ENCODE peak calls at places on chromosomes 2 and 18, in seven cellular contexts. One of them, this sample, is unnamed.

GRCh38 chr2:211823886-211824479 is 714.6 kb downstream of the ERBB4 start:
- DNase-seq in GM12865: no peak
- DNase-seq in heart left ventricle: no peak
- DNase-seq in fibroblast of lung: no peak
- DNase-seq in fibroblast of pulmonary artery: no peak
- DNase-seq in breast epithelium: no peak
- DNase-seq in dorsolateral prefrontal cortex: no peak
- DNase-seq in this sample: no peak

GRCh38 chr2:38723173-38723572 is 28.0 kb downstream of the SRSF7 start:
- DNase-seq in GM12865: peak; percentile 88
- DNase-seq in dorsolateral prefrontal cortex: no peak
- DNase-seq in fibroblast of pulmonary artery: no peak
- DNase-seq in breast epithelium: no peak
- DNase-seq in fibroblast of lung: no peak
- DNase-seq in heart left ventricle: no peak
- DNase-seq in this sample: peak; percentile 90

GRCh38 chr2:84373391-84373790 is 85.7 kb downstream of the SUCLG1 start:
- DNase-seq in GM12865: no peak
- DNase-seq in fibroblast of lung: no peak
- DNase-seq in fibroblast of pulmonary artery: no peak
- DNase-seq in heart left ventricle: no peak
- DNase-seq in dorsolateral prefrontal cortex: no peak
- DNase-seq in breast epithelium: no peak
- DNase-seq in this sample: no peak

GRCh38 chr2:15049096-15049993 is 416.8 kb downstream of the LRATD1 start:
- DNase-seq in heart left ventricle: no peak
- DNase-seq in breast epithelium: no peak
- DNase-seq in fibroblast of lung: no peak
- DNase-seq in GM12865: no peak
- DNase-seq in dorsolateral prefrontal cortex: no peak
- DNase-seq in fibroblast of pulmonary artery: no peak
- DNase-seq in this sample: no peak

GRCh38 chr2:84830095-84830494 is 50.8 kb downstream of the TRABD2A start:
- DNase-seq in fibroblast of pulmonary artery: no peak
- DNase-seq in dorsolateral prefrontal cortex: peak; percentile 43
- DNase-seq in breast epithelium: no peak
- DNase-seq in heart left ventricle: peak; percentile 29
- DNase-seq in fibroblast of lung: no peak
- DNase-seq in GM12865: no peak
- DNase-seq in this sample: peak; percentile 23

GRCh38 chr2:121356058-121356640 is 71.1 kb upstream of the TFCP2L1 start:
- DNase-seq in fibroblast of lung: peak; percentile 80
- DNase-seq in GM12865: peak; percentile 61
- DNase-seq in breast epithelium: no peak
- DNase-seq in fibroblast of pulmonary artery: peak; percentile 82
- DNase-seq in dorsolateral prefrontal cortex: no peak
- DNase-seq in heart left ventricle: peak; percentile 29
- DNase-seq in this sample: no peak

GRCh38 chr18:36756262-36756661 is 72.5 kb downstream of the TPGS2 start:
- DNase-seq in fibroblast of pulmonary artery: peak; percentile 13
- DNase-seq in breast epithelium: no peak
- DNase-seq in heart left ventricle: no peak
- DNase-seq in fibroblast of lung: no peak
- DNase-seq in dorsolateral prefrontal cortex: no peak
- DNase-seq in GM12865: no peak
- DNase-seq in this sample: no peak

GRCh38 chr2:98474979-98475632 is 30.4 kb downstream of the INPP4A start:
- DNase-seq in breast epithelium: no peak
- DNase-seq in fibroblast of lung: no peak
- DNase-seq in fibroblast of pulmonary artery: no peak
- DNase-seq in dorsolateral prefrontal cortex: no peak
- DNase-seq in heart left ventricle: no peak
- DNase-seq in GM12865: no peak
- DNase-seq in this sample: no peak

GRCh38 chr18:13525381-13526029 is 200.9 kb downstream of the FAM210A start:
- DNase-seq in fibroblast of pulmonary artery: no peak
- DNase-seq in GM12865: no peak
- DNase-seq in breast epithelium: no peak
- DNase-seq in dorsolateral prefrontal cortex: no peak
- DNase-seq in heart left ventricle: no peak
- DNase-seq in fibroblast of lung: no peak
- DNase-seq in this sample: no peak

GRCh38 chr2:97726311-97727064 is 13.1 kb downstream of the ZAP70 start:
- DNase-seq in fibroblast of lung: peak; percentile 4
- DNase-seq in heart left ventricle: peak; percentile 75
- DNase-seq in fibroblast of pulmonary artery: peak; percentile 22
- DNase-seq in breast epithelium: no peak
- DNase-seq in dorsolateral prefrontal cortex: no peak
- DNase-seq in GM12865: no peak
- DNase-seq in this sample: no peak

GRCh38 chr2:195318440-195319111 is 338.4 kb upstream of the SLC39A10 start:
- DNase-seq in GM12865: peak; percentile 46
- DNase-seq in fibroblast of pulmonary artery: peak; percentile 63
- DNase-seq in heart left ventricle: peak; percentile 7
- DNase-seq in dorsolateral prefrontal cortex: no peak
- DNase-seq in breast epithelium: no peak
- DNase-seq in fibroblast of lung: peak; percentile 58
- DNase-seq in this sample: no peak

GRCh38 chr2:162609798-162610197 is 228.8 kb downstream of the KCNH7 start:
- DNase-seq in GM12865: no peak
- DNase-seq in dorsolateral prefrontal cortex: no peak
- DNase-seq in fibroblast of lung: no peak
- DNase-seq in heart left ventricle: no peak
- DNase-seq in fibroblast of pulmonary artery: no peak
- DNase-seq in breast epithelium: no peak
- DNase-seq in this sample: no peak

GRCh38 chr2:181517685-181518301 is 60.6 kb downstream of the ITGA4 start:
- DNase-seq in breast epithelium: no peak
- DNase-seq in heart left ventricle: no peak
- DNase-seq in GM12865: no peak
- DNase-seq in fibroblast of lung: no peak
- DNase-seq in fibroblast of pulmonary artery: peak; percentile 3
- DNase-seq in dorsolateral prefrontal cortex: no peak
- DNase-seq in this sample: no peak

GRCh38 chr2:18790465-18791171 is 201.2 kb upstream of the NT5C1B start:
- DNase-seq in GM12865: no peak
- DNase-seq in dorsolateral prefrontal cortex: no peak
- DNase-seq in heart left ventricle: no peak
- DNase-seq in breast epithelium: no peak
- DNase-seq in fibroblast of pulmonary artery: no peak
- DNase-seq in fibroblast of lung: peak; percentile 8
- DNase-seq in this sample: no peak

GRCh38 chr2:23327897-23328296 is 57.1 kb upstream of the KLHL29 start:
- DNase-seq in breast epithelium: no peak
- DNase-seq in fibroblast of lung: no peak
- DNase-seq in GM12865: no peak
- DNase-seq in dorsolateral prefrontal cortex: no peak
- DNase-seq in heart left ventricle: no peak
- DNase-seq in fibroblast of pulmonary artery: no peak
- DNase-seq in this sample: no peak

GRCh38 chr2:43441195-43441594 is 154.6 kb downstream of the THADA start:
- DNase-seq in GM12865: no peak
- DNase-seq in fibroblast of pulmonary artery: no peak
- DNase-seq in heart left ventricle: no peak
- DNase-seq in breast epithelium: no peak
- DNase-seq in dorsolateral prefrontal cortex: no peak
- DNase-seq in fibroblast of lung: no peak
- DNase-seq in this sample: no peak

GRCh38 chr2:156561326-156561725 is 125.1 kb downstream of the GPD2 start:
- DNase-seq in heart left ventricle: no peak
- DNase-seq in fibroblast of pulmonary artery: no peak
- DNase-seq in dorsolateral prefrontal cortex: no peak
- DNase-seq in breast epithelium: no peak
- DNase-seq in fibroblast of lung: no peak
- DNase-seq in GM12865: no peak
- DNase-seq in this sample: no peak

GRCh38 chr2:16591370-16591933 is 74.2 kb downstream of the CYRIA start:
- DNase-seq in GM12865: no peak
- DNase-seq in heart left ventricle: no peak
- DNase-seq in fibroblast of lung: no peak
- DNase-seq in dorsolateral prefrontal cortex: no peak
- DNase-seq in breast epithelium: no peak
- DNase-seq in fibroblast of pulmonary artery: no peak
- DNase-seq in this sample: no peak

GRCh38 chr2:129849559-129850160 is 129.8 kb upstream of the RAB6C start:
- DNase-seq in fibroblast of pulmonary artery: peak; percentile 90
- DNase-seq in dorsolateral prefrontal cortex: no peak
- DNase-seq in breast epithelium: no peak
- DNase-seq in heart left ventricle: no peak
- DNase-seq in GM12865: peak; percentile 80
- DNase-seq in fibroblast of lung: peak; percentile 86
- DNase-seq in this sample: no peak

GRCh38 chr2:203809084-203809521 is 58.5 kb upstream of the CTLA4 start:
- DNase-seq in breast epithelium: no peak
- DNase-seq in fibroblast of pulmonary artery: peak; percentile 81
- DNase-seq in GM12865: no peak
- DNase-seq in heart left ventricle: no peak
- DNase-seq in dorsolateral prefrontal cortex: no peak
- DNase-seq in fibroblast of lung: peak; percentile 45
- DNase-seq in this sample: no peak

GRCh38 chr2:133609664-133610063 is 41.4 kb upstream of the NCKAP5 start:
- DNase-seq in GM12865: no peak
- DNase-seq in fibroblast of pulmonary artery: no peak
- DNase-seq in fibroblast of lung: no peak
- DNase-seq in breast epithelium: no peak
- DNase-seq in heart left ventricle: no peak
- DNase-seq in dorsolateral prefrontal cortex: no peak
- DNase-seq in this sample: no peak

GRCh38 chr2:236286866-236287545 is 22.8 kb upstream of the ASB18 start:
- DNase-seq in fibroblast of pulmonary artery: no peak
- DNase-seq in fibroblast of lung: no peak
- DNase-seq in dorsolateral prefrontal cortex: no peak
- DNase-seq in GM12865: no peak
- DNase-seq in breast epithelium: no peak
- DNase-seq in heart left ventricle: no peak
- DNase-seq in this sample: no peak

GRCh38 chr18:32349728-32350395 is 120.8 kb downstream of the GAREM1 start:
- DNase-seq in fibroblast of pulmonary artery: peak; percentile 99
- DNase-seq in heart left ventricle: peak; percentile 78
- DNase-seq in breast epithelium: peak; percentile 63
- DNase-seq in dorsolateral prefrontal cortex: no peak
- DNase-seq in GM12865: no peak
- DNase-seq in fibroblast of lung: peak; percentile 98
- DNase-seq in this sample: peak; percentile 55

GRCh38 chr2:68124321-68124720 is 33.4 kb upstream of the PNO1 start:
- DNase-seq in GM12865: no peak
- DNase-seq in breast epithelium: no peak
- DNase-seq in dorsolateral prefrontal cortex: no peak
- DNase-seq in heart left ventricle: no peak
- DNase-seq in fibroblast of lung: peak; percentile 47
- DNase-seq in fibroblast of pulmonary artery: no peak
- DNase-seq in this sample: no peak

GRCh38 chr2:68121873-68122679 is 35.6 kb upstream of the PNO1 start:
- DNase-seq in fibroblast of lung: peak; percentile 89
- DNase-seq in breast epithelium: peak; percentile 91
- DNase-seq in dorsolateral prefrontal cortex: peak; percentile 83
- DNase-seq in GM12865: peak; percentile 91
- DNase-seq in fibroblast of pulmonary artery: peak; percentile 92
- DNase-seq in heart left ventricle: peak; percentile 80
- DNase-seq in this sample: peak; percentile 53

GRCh38 chr2:68119504-68119903 is 38.2 kb upstream of the PNO1 start:
- DNase-seq in heart left ventricle: no peak
- DNase-seq in fibroblast of lung: no peak
- DNase-seq in breast epithelium: no peak
- DNase-seq in GM12865: no peak
- DNase-seq in dorsolateral prefrontal cortex: no peak
- DNase-seq in fibroblast of pulmonary artery: no peak
- DNase-seq in this sample: no peak

GRCh38 chr2:68125821-68126220 is 31.9 kb upstream of the PNO1 start:
- DNase-seq in GM12865: no peak
- DNase-seq in heart left ventricle: no peak
- DNase-seq in dorsolateral prefrontal cortex: no peak
- DNase-seq in fibroblast of lung: peak; percentile 19
- DNase-seq in breast epithelium: no peak
- DNase-seq in fibroblast of pulmonary artery: no peak
- DNase-seq in this sample: no peak

GRCh38 chr2:68122680-68122964 is 35.1 kb upstream of the PNO1 start:
- DNase-seq in heart left ventricle: no peak
- DNase-seq in dorsolateral prefrontal cortex: no peak
- DNase-seq in fibroblast of pulmonary artery: no peak
- DNase-seq in GM12865: no peak
- DNase-seq in fibroblast of lung: no peak
- DNase-seq in breast epithelium: no peak
- DNase-seq in this sample: no peak
- TF ChIP-seq CTCF in heart left ventricle: no peak
- TF ChIP-seq CTCF in dorsolateral prefrontal cortex: peak; percentile 28
- TF ChIP-seq CTCF in fibroblast of pulmonary artery: no peak
- TF ChIP-seq CTCF in GM12865: no peak
- TF ChIP-seq CTCF in fibroblast of lung: no peak
- TF ChIP-seq CTCF in breast epithelium: no peak
- TF ChIP-seq CTCF in this sample: no peak

DNA sequence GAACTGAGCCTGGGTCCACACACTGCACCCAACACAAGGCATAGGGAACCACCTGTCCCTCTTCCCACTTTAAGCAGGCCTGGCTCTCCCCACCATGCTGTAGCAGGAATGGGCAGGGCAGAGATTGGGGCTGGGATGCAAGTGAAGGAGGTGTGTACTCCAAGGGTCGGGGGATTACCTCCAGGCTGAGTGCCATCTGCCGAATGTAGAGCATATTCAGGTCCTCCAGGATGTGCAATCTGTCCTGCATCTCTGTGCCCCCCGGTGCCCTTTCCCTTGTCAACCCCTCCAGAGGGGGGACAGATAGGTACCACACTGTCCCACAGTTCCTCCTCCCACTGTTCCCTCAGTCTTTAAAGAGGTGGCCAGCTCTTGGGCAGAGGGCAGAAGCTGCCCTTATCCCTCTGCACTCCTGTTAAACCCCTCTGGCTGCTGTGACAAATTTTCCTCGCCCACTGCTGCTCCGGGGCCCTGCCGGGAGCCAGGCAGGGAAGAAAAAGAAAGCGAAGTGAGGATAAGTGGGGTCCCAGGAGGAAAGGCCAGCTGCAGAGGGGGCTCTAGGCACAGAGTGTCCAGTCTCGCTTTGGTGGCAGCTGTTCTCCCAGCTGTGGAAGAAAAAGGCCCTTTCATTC is 2.2 kb downstream of the RTKN start:
- DNase-seq in breast epithelium: no peak
- DNase-seq in fibroblast of pulmonary artery: no peak
- DNase-seq in heart left ventricle: no peak
- DNase-seq in dorsolateral prefrontal cortex: peak; percentile 91
- DNase-seq in GM12865: no peak
- DNase-seq in fibroblast of lung: no peak
- DNase-seq in this sample: no peak
- H3K4me3 ChIP-seq in breast epithelium: peak overlapping the region; percentile 60
- H3K4me3 ChIP-seq in fibroblast of pulmonary artery: peak overlapping the region; percentile 68
- H3K4me3 ChIP-seq in heart left ventricle: peak overlapping the region; percentile 53
- H3K4me3 ChIP-seq in dorsolateral prefrontal cortex: peak overlapping the region; percentile 64
- H3K4me3 ChIP-seq in GM12865: no peak overlapping the region
- H3K4me3 ChIP-seq in fibroblast of lung: peak overlapping the region; percentile 84
- H3K4me3 ChIP-seq in this sample: peak overlapping the region; percentile 55

GRCh38 chr2:177675256-177676220 is 283.0 kb downstream of the AGPS start:
- DNase-seq in fibroblast of pulmonary artery: no peak
- DNase-seq in dorsolateral prefrontal cortex: no peak
- DNase-seq in heart left ventricle: no peak
- DNase-seq in GM12865: no peak
- DNase-seq in breast epithelium: no peak
- DNase-seq in fibroblast of lung: no peak
- DNase-seq in this sample: no peak
- TF ChIP-seq CTCF in fibroblast of pulmonary artery: no peak
- TF ChIP-seq CTCF in dorsolateral prefrontal cortex: peak; percentile 27
- TF ChIP-seq CTCF in heart left ventricle: no peak
- TF ChIP-seq CTCF in GM12865: no peak
- TF ChIP-seq CTCF in breast epithelium: no peak
- TF ChIP-seq CTCF in fibroblast of lung: no peak
- TF ChIP-seq CTCF in this sample: no peak

GRCh38 chr2:102615620-102616436 is 3.5 kb upstream of the SLC9A2 start:
- DNase-seq in fibroblast of lung: peak; percentile 67
- DNase-seq in heart left ventricle: peak; percentile 20
- DNase-seq in GM12865: peak; percentile 76
- DNase-seq in fibroblast of pulmonary artery: peak; percentile 74
- DNase-seq in dorsolateral prefrontal cortex: peak; percentile 55
- DNase-seq in breast epithelium: no peak
- DNase-seq in this sample: peak; percentile 51
- H3K4me3 ChIP-seq in fibroblast of lung: no peak overlapping the region
- H3K4me3 ChIP-seq in heart left ventricle: no peak overlapping the region
- H3K4me3 ChIP-seq in GM12865: no peak overlapping the region
- H3K4me3 ChIP-seq in fibroblast of pulmonary artery: no peak overlapping the region
- H3K4me3 ChIP-seq in dorsolateral prefrontal cortex: no peak overlapping the region
- H3K4me3 ChIP-seq in breast epithelium: no peak overlapping the region
- H3K4me3 ChIP-seq in this sample: no peak overlapping the region

This sample was measured in gastrocnemius medialis.